ENCODE peak calls at places on chromosomes 16 and 17, in five cellular contexts. W, P, A, U and Y are unnamed samples. For H3K4me1, the result is how much of the 10 kb centered on the place peaks cover.

GRCh38 chr16:27799866-27800265 is 249.9 kb downstream of the KATNIP start:
- DNase-seq in W (no peak), P (no peak), A (no peak), U (no peak), Y (no peak)

GRCh38 chr16:27169511-27170071 is 33.7 kb upstream of the KDM8 start:
- DNase-seq in W (peak), P (peak), A (peak), U (no peak), Y (peak)

GRCh38 chr17:3474212-3474611 is 1.6 kb upstream of the ASPA start:
- DNase-seq in W (no peak), P (no peak), A (no peak), U (no peak), Y (no peak)

GRCh38 chr17:40526668-40527067 is 25.2 kb upstream of the TNS4 start:
- DNase-seq in W (no peak), P (no peak), A (no peak), U (no peak), Y (no peak)

GRCh38 chr17:1029196-1029911 is 32.4 kb downstream of the TIMM22 start:
- DNase-seq in W (peak), P (no peak), A (no peak), U (no peak), Y (no peak)

GRCh38 chr16:57859331-57859730 is 57.0 kb upstream of the KIFC3 start:
- DNase-seq in W (peak), P (no peak), A (no peak), U (no peak), Y (no peak)

GRCh38 chr16:24717411-24717810 is 12.0 kb upstream of the TNRC6A start:
- DNase-seq in W (peak), P (no peak), A (no peak), U (no peak), Y (no peak)

GRCh38 chr17:62821213-62822079 is 13.3 kb upstream of the MARCHF10 start:
- DNase-seq in W (no peak), P (no peak), A (no peak), U (no peak), Y (no peak)

GRCh38 chr17:39934324-39934723 is 6.8 kb downstream of the LRRC3C start:
- DNase-seq in W (no peak), P (no peak), A (no peak), U (no peak), Y (no peak)

GRCh38 chr16:29663020-29663828 is at the start of gene SPN:
- DNase-seq in W (no peak), P (peak), A (no peak), U (no peak), Y (no peak)
- H3K4me1 ChIP-seq in W (under half), P (half or more), A (half or more), U (under half), Y (under half)

DNA sequence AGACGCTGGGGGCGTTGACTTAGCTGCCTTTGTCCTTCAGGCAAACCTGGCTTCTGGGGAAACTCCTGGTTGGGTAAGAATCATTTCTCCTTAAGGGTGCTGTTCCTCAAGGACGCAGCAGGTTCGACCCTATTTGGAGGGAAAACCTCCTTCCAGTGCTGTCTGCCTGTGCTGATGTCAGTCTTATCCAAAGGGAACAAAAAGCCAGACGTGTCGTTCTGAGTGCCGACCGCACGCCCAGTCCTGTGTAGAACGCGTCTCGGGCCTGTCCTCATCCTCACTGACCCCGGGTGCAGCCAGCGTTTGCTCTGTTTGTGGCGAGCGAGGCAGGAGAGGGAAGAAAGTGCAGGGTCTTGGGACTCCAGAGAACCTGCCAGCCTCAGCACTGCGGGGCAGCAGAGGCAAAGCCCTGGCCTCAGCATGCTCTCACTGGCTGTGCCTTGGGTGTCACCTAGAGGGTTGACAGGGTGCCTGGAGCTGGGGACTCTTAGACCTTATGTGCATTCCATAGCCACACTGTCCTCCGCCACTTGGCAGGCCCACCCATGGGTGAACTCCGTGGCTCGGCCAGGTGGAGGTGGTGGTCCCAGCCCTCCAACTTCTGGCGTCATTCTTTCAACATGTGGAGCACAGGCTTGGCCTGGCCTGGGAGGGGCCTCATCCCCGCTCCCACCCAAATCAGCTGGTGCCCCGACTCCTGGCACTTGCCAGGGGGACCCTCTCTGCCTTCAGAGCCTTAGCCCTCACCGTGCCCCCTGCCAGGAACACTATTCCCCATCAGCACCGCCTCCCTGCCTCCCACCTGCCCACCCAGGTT is 6.0 kb downstream of the SNN start:
- DNase-seq in W (no peak), P (no peak), A (no peak), U (no peak), Y (no peak)
- H3K4me1 ChIP-seq in W (under half), P (half or more), A (half or more), U (under half), Y (half or more)

DNA sequence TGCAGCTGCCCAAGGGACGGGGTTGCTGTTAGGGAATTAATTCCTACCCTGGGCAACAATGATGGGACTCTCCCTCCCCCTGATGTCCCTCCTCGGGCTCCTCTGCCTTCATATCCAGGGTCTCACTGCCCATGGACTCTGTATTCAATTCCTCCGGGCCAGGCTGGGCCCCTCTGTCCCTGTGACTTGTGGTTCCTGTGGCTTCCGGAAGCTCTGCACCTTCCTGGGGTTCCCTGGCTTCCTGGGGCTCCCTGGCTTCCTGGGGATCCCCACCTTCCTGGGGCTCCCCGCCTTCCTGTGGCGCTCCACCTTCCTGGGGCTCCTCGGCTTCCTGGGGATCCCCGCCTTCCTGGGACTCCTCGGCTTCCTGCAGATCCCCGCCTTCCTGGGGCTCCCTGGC is 35.2 kb downstream of the SRL start:
- DNase-seq in W (no peak), P (no peak), A (no peak), U (no peak), Y (no peak)
- H3K4me1 ChIP-seq in W (under half), P (under half), A (under half), U (under half), Y (under half)

GRCh38 chr16:68357923-68358322 is 47.1 kb downstream of the PRMT7 start:
- DNase-seq in W (no peak), P (no peak), A (no peak), U (no peak), Y (no peak)
- H3K4me1 ChIP-seq in W (under half), P (under half), A (under half), U (under half), Y (under half)

GRCh38 chr17:18256776-18257175 is 1.8 kb downstream of the FLII start:
- DNase-seq in W (no peak), P (no peak), A (no peak), U (no peak), Y (no peak)

GRCh38 chr17:18258356-18259038 is at the start of gene FLII:
- DNase-seq in W (peak), P (peak), A (peak), U (no peak), Y (no peak)

GRCh38 chr17:18257747-18258355 is 687 bp downstream of the FLII start:
- DNase-seq in W (peak), P (peak), A (no peak), U (peak), Y (no peak)

GRCh38 chr17:18256351-18256750 is 2.2 kb downstream of the FLII start:
- DNase-seq in W (no peak), P (no peak), A (no peak), U (no peak), Y (no peak)

GRCh38 chr17:18257268-18257681 is 1.3 kb downstream of the FLII start:
- DNase-seq in W (no peak), P (no peak), A (no peak), U (peak), Y (no peak)
- H3K4me1 ChIP-seq in W (under half), P (under half), A (under half), U (under half), Y (under half)

GRCh38 chr17:48831549-48831883 is 681 bp downstream of the CALCOCO2 start:
- DNase-seq in W (no peak), P (no peak), A (no peak), U (no peak), Y (no peak)
- H3K4me1 ChIP-seq in W (under half), P (half or more), A (under half), U (under half), Y (under half)

DNA sequence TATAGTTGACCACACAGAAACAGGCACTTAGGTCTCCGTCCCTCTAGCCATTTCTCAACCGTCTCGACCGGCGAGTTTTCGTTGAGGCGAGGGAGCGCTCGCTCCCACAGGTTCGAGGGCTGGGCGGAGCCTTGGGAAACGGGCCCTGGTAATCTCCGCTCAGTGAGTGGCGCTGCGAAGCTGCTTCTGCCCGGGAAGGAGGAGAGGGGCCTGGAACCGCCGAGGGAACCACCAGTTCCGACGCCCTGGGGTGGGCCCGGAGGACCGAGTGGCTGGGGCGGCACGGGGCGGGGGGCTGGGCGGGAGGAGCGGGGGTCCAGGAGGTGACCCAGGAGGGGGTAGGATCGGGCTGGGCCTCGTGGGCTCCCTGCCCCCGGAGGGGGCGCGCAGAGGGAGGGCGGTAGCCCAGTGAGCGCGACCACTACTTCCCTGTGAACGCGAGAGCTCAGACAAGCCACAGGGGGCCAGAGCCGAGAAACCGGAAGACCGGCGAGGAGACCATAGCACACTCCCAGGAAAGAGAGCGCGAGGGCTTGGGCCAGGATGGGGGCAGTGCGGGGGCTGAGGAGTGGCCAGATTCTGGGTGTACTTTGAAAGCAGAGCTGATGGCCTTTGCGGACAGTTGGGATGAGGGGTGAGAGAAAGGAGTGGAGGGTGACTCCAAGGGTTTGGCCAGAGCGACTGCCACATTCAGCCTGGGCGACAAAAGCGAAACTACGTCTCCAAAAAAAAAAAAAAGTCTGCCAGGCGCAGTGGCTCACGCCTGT is 29.9 kb upstream of the ARL4D start:
- DNase-seq in W (peak), P (peak), A (peak), U (peak), Y (no peak)
- H3K4me1 ChIP-seq in W (under half), P (under half), A (under half), U (under half), Y (half or more)